ENCODE peak calls at places on chromosomes 2 and 18, in seven cellular contexts. Z, G, O, J, N, C and I are unnamed samples.

GRCh38 chr2:174322139-174322538 is 12.6 kb upstream of the SP9 start:
- DNase-seq in Z (no peak), G (no peak), O (no peak), J (no peak), N (no peak), C (no peak), I (no peak)

GRCh38 chr18:64807560-64807959 is 658.7 kb upstream of the LINC00305 start:
- DNase-seq in Z (no peak), G (no peak), O (no peak), J (no peak), N (no peak), C (no peak), I (no peak)

GRCh38 chr2:10094271-10094814 is 14.1 kb upstream of the CYS1 start:
- DNase-seq in Z (no peak), G (no peak), O (no peak), J (peak; percentile 79), N (no peak), C (peak; percentile 42), I (no peak)

GRCh38 chr2:113229795-113230194 is 48.9 kb downstream of the PAX8 start:
- DNase-seq in Z (no peak), G (no peak), O (no peak), J (no peak), N (no peak), C (no peak), I (no peak)

GRCh38 chr2:41892486-41892885 is 155.3 kb upstream of the PKDCC start:
- DNase-seq in Z (no peak), G (no peak), O (no peak), J (no peak), N (no peak), C (no peak), I (no peak)

GRCh38 chr2:193989645-193990044 is 1667.4 kb upstream of the SLC39A10 start:
- DNase-seq in Z (no peak), G (no peak), O (no peak), J (no peak), N (no peak), C (no peak), I (no peak)

GRCh38 chr2:207203056-207203455 is 37.3 kb upstream of the KLF7 start:
- DNase-seq in Z (no peak), G (no peak), O (no peak), J (no peak), N (no peak), C (no peak), I (no peak)

GRCh38 chr2:82526267-82526666 is 1932.8 kb downstream of the SUCLG1 start:
- DNase-seq in Z (no peak), G (no peak), O (no peak), J (no peak), N (no peak), C (no peak), I (no peak)

GRCh38 chr2:47568164-47568861 is 165.4 kb downstream of the MSH2 start:
- DNase-seq in Z (no peak), G (no peak), O (no peak), J (no peak), N (no peak), C (no peak), I (no peak)

GRCh38 chr2:235596272-235596671 is 102.4 kb downstream of the AGAP1 start:
- DNase-seq in Z (no peak), G (no peak), O (no peak), J (no peak), N (no peak), C (no peak), I (no peak)

GRCh38 chr2:71831208-71831577 is 316.5 kb downstream of the CYP26B1 start:
- DNase-seq in Z (no peak), G (peak; percentile 33), O (peak; percentile 73), J (no peak), N (no peak), C (no peak), I (no peak)

GRCh38 chr18:50507120-50507590 is 52.7 kb upstream of the MAPK4 start:
- DNase-seq in Z (peak; percentile 50), G (peak; percentile 13), O (no peak), J (peak; percentile 61), N (peak; percentile 77), C (peak; percentile 84), I (peak; percentile 3)

GRCh38 chr2:11784747-11785610 is 38.5 kb downstream of the LPIN1 start:
- DNase-seq in Z (peak; percentile 48), G (peak; percentile 23), O (peak; percentile 70), J (peak; percentile 91), N (peak; percentile 93), C (peak; percentile 75), I (peak; percentile 31)

GRCh38 chr2:239227661-239228371 is 173.0 kb downstream of the HDAC4 start:
- DNase-seq in Z (no peak), G (no peak), O (peak; percentile 46), J (peak; percentile 82), N (no peak), C (no peak), I (no peak)

GRCh38 chr2:15970701-15971100 is 30.4 kb downstream of the MYCN start:
- DNase-seq in Z (no peak), G (no peak), O (no peak), J (no peak), N (no peak), C (no peak), I (no peak)

GRCh38 chr18:3528251-3528650 is 78.3 kb downstream of the TGIF1 start:
- DNase-seq in Z (no peak), G (no peak), O (no peak), J (no peak), N (no peak), C (no peak), I (no peak)

GRCh38 chr18:36736094-36736493 is 92.7 kb downstream of the TPGS2 start:
- DNase-seq in Z (no peak), G (no peak), O (no peak), J (no peak), N (no peak), C (no peak), I (no peak)

GRCh38 chr2:43018179-43019024 is 208.0 kb downstream of the ZFP36L2 start:
- DNase-seq in Z (no peak), G (peak; percentile 52), O (peak; percentile 82), J (no peak), N (no peak), C (no peak), I (no peak)

GRCh38 chr2:28665041-28665704 is 86.5 kb upstream of the PPP1CB start:
- DNase-seq in Z (no peak), G (no peak), O (peak; percentile 83), J (peak; percentile 80), N (no peak), C (no peak), I (no peak)

GRCh38 chr2:216583157-216583556 is 50.1 kb upstream of the IGFBP2 start:
- DNase-seq in Z (no peak), G (peak; percentile 70), O (peak; percentile 90), J (no peak), N (no peak), C (no peak), I (no peak)

GRCh38 chr2:158761626-158762025 is 33.5 kb upstream of the DAPL1 start:
- DNase-seq in Z (no peak), G (peak; percentile 99), O (peak; percentile 28), J (no peak), N (no peak), C (no peak), I (no peak)

GRCh38 chr2:102057502-102058292 is 65.9 kb downstream of the IL1R2 start:
- DNase-seq in Z (no peak), G (no peak), O (no peak), J (no peak), N (no peak), C (no peak), I (no peak)

GRCh38 chr2:167264380-167264779 is 376.1 kb downstream of the XIRP2 start:
- DNase-seq in Z (no peak), G (peak; percentile 6), O (peak; percentile 29), J (peak; percentile 17), N (no peak), C (peak; percentile 68), I (no peak)

GRCh38 chr2:215498411-215498810 is 62.5 kb upstream of the FN1 start:
- DNase-seq in Z (no peak), G (peak; percentile 93), O (no peak), J (no peak), N (no peak), C (no peak), I (no peak)

GRCh38 chr2:238669581-238670340 is 178.1 kb upstream of the TWIST2 start:
- DNase-seq in Z (no peak), G (peak; percentile 37), O (no peak), J (no peak), N (no peak), C (no peak), I (no peak)

DNA sequence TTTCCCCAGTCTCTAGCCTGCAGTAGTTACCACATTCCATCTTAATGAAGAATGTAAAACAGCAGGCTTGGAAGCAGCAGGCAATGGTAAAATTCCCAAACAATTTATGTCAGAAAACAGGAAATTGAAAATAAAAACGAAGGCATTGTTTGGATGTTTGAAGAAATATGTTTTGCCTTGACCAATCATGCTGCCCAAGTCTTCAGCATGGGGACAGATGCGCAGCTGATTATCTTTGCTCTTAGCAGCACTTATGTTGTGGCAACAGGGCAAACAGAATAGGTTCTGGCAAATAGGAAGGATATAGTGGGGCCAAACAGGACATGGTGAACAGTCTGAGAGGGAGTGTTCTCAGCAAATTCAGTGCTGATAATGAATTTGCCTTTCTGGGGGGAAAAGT is 239.3 kb upstream of the REV1 start:
- DNase-seq in Z (no peak), G (no peak), O (peak; percentile 95), J (peak; percentile 28), N (no peak), C (no peak), I (no peak)
- H2AFZ ChIP-seq in Z (no peak overlapping the region), G (no peak overlapping the region), O (no peak overlapping the region), J (no peak overlapping the region), N (peak overlapping the region; percentile 2), C (no peak overlapping the region), I (no peak overlapping the region)

GRCh38 chr2:66578067-66578852 is 143.3 kb downstream of the MEIS1 start:
- DNase-seq in Z (no peak), G (no peak), O (no peak), J (no peak), N (peak; percentile 62), C (no peak), I (no peak)
- H3K4me2 ChIP-seq in Z (peak overlapping the region; percentile 83), G (no peak overlapping the region), O (no peak overlapping the region), J (no peak overlapping the region), N (peak overlapping the region; percentile 99), C (peak overlapping the region; percentile 86), I (no peak overlapping the region)

GRCh38 chr18:57793630-57793986 is 9.5 kb downstream of the ATP8B1 start:
- DNase-seq in Z (no peak), G (no peak), O (no peak), J (no peak), N (no peak), C (no peak), I (no peak)

GRCh38 chr18:57794951-57795728 is 8.0 kb downstream of the ATP8B1 start:
- DNase-seq in Z (no peak), G (no peak), O (no peak), J (no peak), N (no peak), C (no peak), I (no peak)

GRCh38 chr18:57792741-57793629 is 10.1 kb downstream of the ATP8B1 start:
- DNase-seq in Z (no peak), G (no peak), O (no peak), J (no peak), N (no peak), C (no peak), I (no peak)

GRCh38 chr18:57798713-57799373 is 4.3 kb downstream of the ATP8B1 start:
- DNase-seq in Z (no peak), G (no peak), O (no peak), J (no peak), N (no peak), C (no peak), I (no peak)

GRCh38 chr18:57797209-57797651 is 5.9 kb downstream of the ATP8B1 start:
- DNase-seq in Z (no peak), G (no peak), O (no peak), J (no peak), N (no peak), C (no peak), I (no peak)
- H2AFZ ChIP-seq in Z (no peak overlapping the region), G (no peak overlapping the region), O (no peak overlapping the region), J (no peak overlapping the region), N (no peak overlapping the region), C (no peak overlapping the region), I (no peak overlapping the region)

GRCh38 chr2:109351164-109351756 is 222.3 kb downstream of the SH3RF3 start:
- DNase-seq in Z (no peak), G (peak; percentile 88), O (peak; percentile 67), J (no peak), N (peak; percentile 33), C (no peak), I (no peak)
- H3K4me2 ChIP-seq in Z (no peak overlapping the region), G (peak overlapping the region; percentile 5), O (peak overlapping the region; percentile 2), J (peak overlapping the region; percentile 29), N (no peak overlapping the region), C (no peak overlapping the region), I (no peak overlapping the region)